ENCODE peak calls at places on chromosomes 6 and 20, in eight cellular contexts. One of them, this sample, is unnamed. For H3K9me3, the result is how much of the 10 kb centered on the place peaks cover.

GRCh38 chr6:135073757-135074393 is 19.3 kb upstream of the HBS1L start:
- DNase-seq in GM23248: no peak
- DNase-seq in stomach: no peak
- DNase-seq in H1: no peak
- DNase-seq in sigmoid colon: no peak
- DNase-seq in IMR-90: no peak
- DNase-seq in heart right ventricle: no peak
- DNase-seq in right cardiac atrium: no peak
- DNase-seq in this sample: no peak

GRCh38 chr6:744954-745353 is 52.0 kb upstream of the EXOC2 start:
- DNase-seq in IMR-90: no peak
- DNase-seq in sigmoid colon: no peak
- DNase-seq in heart right ventricle: no peak
- DNase-seq in right cardiac atrium: no peak
- DNase-seq in H1: no peak
- DNase-seq in stomach: no peak
- DNase-seq in GM23248: no peak
- DNase-seq in this sample: no peak

GRCh38 chr20:11453430-11453829 is 464.3 kb upstream of the BTBD3 start:
- DNase-seq in stomach: no peak
- DNase-seq in GM23248: peak
- DNase-seq in H1: no peak
- DNase-seq in heart right ventricle: no peak
- DNase-seq in sigmoid colon: no peak
- DNase-seq in IMR-90: peak
- DNase-seq in right cardiac atrium: no peak
- DNase-seq in this sample: no peak

GRCh38 chr6:142819603-142820335 is 125.2 kb downstream of the HIVEP2 start:
- DNase-seq in stomach: no peak
- DNase-seq in GM23248: peak
- DNase-seq in H1: no peak
- DNase-seq in heart right ventricle: no peak
- DNase-seq in sigmoid colon: no peak
- DNase-seq in IMR-90: peak
- DNase-seq in right cardiac atrium: no peak
- DNase-seq in this sample: no peak

GRCh38 chr6:39791850-39792500 is at the start of gene DAAM2:
- DNase-seq in stomach: peak
- DNase-seq in right cardiac atrium: peak
- DNase-seq in heart right ventricle: peak
- DNase-seq in H1: peak
- DNase-seq in sigmoid colon: peak
- DNase-seq in GM23248: peak
- DNase-seq in IMR-90: peak
- DNase-seq in this sample: no peak

GRCh38 chr6:10099086-10099499 is 315.8 kb downstream of the TFAP2A start:
- DNase-seq in H1: peak
- DNase-seq in heart right ventricle: no peak
- DNase-seq in IMR-90: no peak
- DNase-seq in right cardiac atrium: no peak
- DNase-seq in stomach: peak
- DNase-seq in GM23248: no peak
- DNase-seq in sigmoid colon: no peak
- DNase-seq in this sample: no peak

GRCh38 chr6:39144804-39145203 is 29.8 kb upstream of the SAYSD1 start:
- DNase-seq in stomach: no peak
- DNase-seq in GM23248: no peak
- DNase-seq in H1: no peak
- DNase-seq in heart right ventricle: no peak
- DNase-seq in right cardiac atrium: no peak
- DNase-seq in IMR-90: no peak
- DNase-seq in sigmoid colon: no peak
- DNase-seq in this sample: no peak

GRCh38 chr6:157008568-157008967 is 231.4 kb downstream of the ARID1B start:
- DNase-seq in right cardiac atrium: no peak
- DNase-seq in GM23248: no peak
- DNase-seq in H1: no peak
- DNase-seq in stomach: no peak
- DNase-seq in IMR-90: no peak
- DNase-seq in sigmoid colon: no peak
- DNase-seq in heart right ventricle: no peak
- DNase-seq in this sample: no peak

GRCh38 chr20:11247059-11247630 is 573.3 kb upstream of the JAG1 start:
- DNase-seq in right cardiac atrium: no peak
- DNase-seq in IMR-90: no peak
- DNase-seq in heart right ventricle: no peak
- DNase-seq in sigmoid colon: no peak
- DNase-seq in H1: no peak
- DNase-seq in GM23248: no peak
- DNase-seq in stomach: no peak
- DNase-seq in this sample: no peak

GRCh38 chr20:34798871-34799270 is 26.6 kb downstream of the NCOA6 start:
- DNase-seq in GM23248: no peak
- DNase-seq in right cardiac atrium: no peak
- DNase-seq in sigmoid colon: no peak
- DNase-seq in IMR-90: no peak
- DNase-seq in heart right ventricle: no peak
- DNase-seq in H1: no peak
- DNase-seq in stomach: no peak
- DNase-seq in this sample: no peak

GRCh38 chr6:119182875-119183274 is 104.4 kb upstream of the FAM184A start:
- DNase-seq in H1: no peak
- DNase-seq in sigmoid colon: no peak
- DNase-seq in IMR-90: no peak
- DNase-seq in GM23248: no peak
- DNase-seq in stomach: no peak
- DNase-seq in right cardiac atrium: no peak
- DNase-seq in heart right ventricle: no peak
- DNase-seq in this sample: no peak

GRCh38 chr6:165877192-165877591 is 214.2 kb upstream of the PDE10A start:
- DNase-seq in right cardiac atrium: no peak
- DNase-seq in GM23248: no peak
- DNase-seq in sigmoid colon: no peak
- DNase-seq in stomach: no peak
- DNase-seq in IMR-90: no peak
- DNase-seq in heart right ventricle: no peak
- DNase-seq in H1: no peak
- DNase-seq in this sample: no peak

GRCh38 chr20:3158968-3159431 is 665 bp downstream of the FASTKD5 start:
- DNase-seq in stomach: no peak
- DNase-seq in sigmoid colon: no peak
- DNase-seq in H1: no peak
- DNase-seq in right cardiac atrium: no peak
- DNase-seq in GM23248: peak
- DNase-seq in IMR-90: peak
- DNase-seq in heart right ventricle: no peak
- DNase-seq in this sample: no peak

GRCh38 chr20:36092424-36093024 is 62.0 kb upstream of the EPB41L1 start:
- DNase-seq in GM23248: peak
- DNase-seq in heart right ventricle: peak
- DNase-seq in right cardiac atrium: peak
- DNase-seq in sigmoid colon: no peak
- DNase-seq in stomach: peak
- DNase-seq in H1: peak
- DNase-seq in IMR-90: no peak
- DNase-seq in this sample: no peak

GRCh38 chr6:139931746-139932145 is 557.3 kb upstream of the CITED2 start:
- DNase-seq in GM23248: no peak
- DNase-seq in H1: no peak
- DNase-seq in heart right ventricle: no peak
- DNase-seq in right cardiac atrium: no peak
- DNase-seq in stomach: no peak
- DNase-seq in sigmoid colon: no peak
- DNase-seq in IMR-90: no peak
- DNase-seq in this sample: no peak

GRCh38 chr20:62528983-62529891 is 53.4 kb upstream of the GATA5 start:
- DNase-seq in right cardiac atrium: no peak
- DNase-seq in GM23248: no peak
- DNase-seq in IMR-90: no peak
- DNase-seq in stomach: no peak
- DNase-seq in sigmoid colon: peak
- DNase-seq in H1: no peak
- DNase-seq in heart right ventricle: no peak
- DNase-seq in this sample: no peak

GRCh38 chr20:64112691-64113443 is 5.5 kb upstream of the NPBWR2 start:
- DNase-seq in sigmoid colon: peak
- DNase-seq in right cardiac atrium: peak
- DNase-seq in H1: peak
- DNase-seq in stomach: peak
- DNase-seq in IMR-90: no peak
- DNase-seq in GM23248: no peak
- DNase-seq in heart right ventricle: no peak
- DNase-seq in this sample: no peak

GRCh38 chr20:55888655-55889054 is 116.7 kb downstream of the CBLN4 start:
- DNase-seq in heart right ventricle: no peak
- DNase-seq in H1: no peak
- DNase-seq in sigmoid colon: no peak
- DNase-seq in GM23248: no peak
- DNase-seq in right cardiac atrium: no peak
- DNase-seq in stomach: no peak
- DNase-seq in IMR-90: no peak
- DNase-seq in this sample: no peak
- H3K9me3 ChIP-seq in heart right ventricle: under half
- H3K9me3 ChIP-seq in H1: under half
- H3K9me3 ChIP-seq in sigmoid colon: under half
- H3K9me3 ChIP-seq in GM23248: under half
- H3K9me3 ChIP-seq in right cardiac atrium: under half
- H3K9me3 ChIP-seq in stomach: under half
- H3K9me3 ChIP-seq in IMR-90: under half
- H3K9me3 ChIP-seq in this sample: under half

DNA sequence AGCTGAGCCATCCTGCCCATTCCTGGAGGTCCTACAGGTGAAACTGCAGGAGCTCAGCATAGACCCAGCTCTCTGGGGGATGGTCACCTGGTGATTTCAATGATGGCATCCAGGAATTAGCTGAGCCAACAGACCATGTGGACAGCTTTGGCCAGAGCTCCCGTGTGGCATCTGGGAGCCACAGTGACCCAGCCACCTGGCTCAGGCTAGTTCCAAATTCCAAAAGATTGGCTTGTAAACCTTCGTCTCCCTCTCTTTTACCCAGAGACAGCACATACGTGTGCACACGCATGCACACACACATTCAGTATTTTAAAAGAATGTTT is 44.0 kb downstream of the SIRPA start:
- DNase-seq in H1: no peak
- DNase-seq in IMR-90: no peak
- DNase-seq in GM23248: no peak
- DNase-seq in sigmoid colon: no peak
- DNase-seq in stomach: no peak
- DNase-seq in right cardiac atrium: no peak
- DNase-seq in heart right ventricle: no peak
- DNase-seq in this sample: no peak
- H3K9me3 ChIP-seq in H1: under half
- H3K9me3 ChIP-seq in IMR-90: under half
- H3K9me3 ChIP-seq in GM23248: under half
- H3K9me3 ChIP-seq in sigmoid colon: under half
- H3K9me3 ChIP-seq in stomach: under half
- H3K9me3 ChIP-seq in right cardiac atrium: under half
- H3K9me3 ChIP-seq in heart right ventricle: under half
- H3K9me3 ChIP-seq in this sample: under half

GRCh38 chr20:21515300-21516179 is 1.7 kb upstream of the NKX2-2 start:
- DNase-seq in GM23248: no peak
- DNase-seq in heart right ventricle: no peak
- DNase-seq in right cardiac atrium: no peak
- DNase-seq in sigmoid colon: no peak
- DNase-seq in stomach: no peak
- DNase-seq in IMR-90: no peak
- DNase-seq in H1: peak
- DNase-seq in this sample: no peak
- H3K9me3 ChIP-seq in GM23248: under half
- H3K9me3 ChIP-seq in heart right ventricle: under half
- H3K9me3 ChIP-seq in right cardiac atrium: under half
- H3K9me3 ChIP-seq in sigmoid colon: under half
- H3K9me3 ChIP-seq in stomach: under half
- H3K9me3 ChIP-seq in IMR-90: under half
- H3K9me3 ChIP-seq in H1: under half
- H3K9me3 ChIP-seq in this sample: under half

GRCh38 chr20:49288250-49288751 is 10.4 kb upstream of the ZNFX1 start:
- DNase-seq in IMR-90: no peak
- DNase-seq in sigmoid colon: no peak
- DNase-seq in H1: no peak
- DNase-seq in right cardiac atrium: no peak
- DNase-seq in stomach: no peak
- DNase-seq in GM23248: no peak
- DNase-seq in heart right ventricle: no peak
- DNase-seq in this sample: no peak

GRCh38 chr20:49287555-49288249 is 9.8 kb upstream of the ZNFX1 start:
- DNase-seq in sigmoid colon: no peak
- DNase-seq in H1: no peak
- DNase-seq in stomach: no peak
- DNase-seq in heart right ventricle: no peak
- DNase-seq in GM23248: peak
- DNase-seq in right cardiac atrium: no peak
- DNase-seq in IMR-90: peak
- DNase-seq in this sample: no peak

GRCh38 chr20:49285233-49285668 is 7.4 kb upstream of the ZNFX1 start:
- DNase-seq in right cardiac atrium: no peak
- DNase-seq in heart right ventricle: no peak
- DNase-seq in sigmoid colon: no peak
- DNase-seq in GM23248: no peak
- DNase-seq in stomach: no peak
- DNase-seq in IMR-90: no peak
- DNase-seq in H1: no peak
- DNase-seq in this sample: no peak

GRCh38 chr20:49285813-49286494 is 8.1 kb upstream of the ZNFX1 start:
- DNase-seq in heart right ventricle: no peak
- DNase-seq in GM23248: no peak
- DNase-seq in stomach: no peak
- DNase-seq in sigmoid colon: no peak
- DNase-seq in right cardiac atrium: no peak
- DNase-seq in IMR-90: no peak
- DNase-seq in H1: no peak
- DNase-seq in this sample: no peak

DNA sequence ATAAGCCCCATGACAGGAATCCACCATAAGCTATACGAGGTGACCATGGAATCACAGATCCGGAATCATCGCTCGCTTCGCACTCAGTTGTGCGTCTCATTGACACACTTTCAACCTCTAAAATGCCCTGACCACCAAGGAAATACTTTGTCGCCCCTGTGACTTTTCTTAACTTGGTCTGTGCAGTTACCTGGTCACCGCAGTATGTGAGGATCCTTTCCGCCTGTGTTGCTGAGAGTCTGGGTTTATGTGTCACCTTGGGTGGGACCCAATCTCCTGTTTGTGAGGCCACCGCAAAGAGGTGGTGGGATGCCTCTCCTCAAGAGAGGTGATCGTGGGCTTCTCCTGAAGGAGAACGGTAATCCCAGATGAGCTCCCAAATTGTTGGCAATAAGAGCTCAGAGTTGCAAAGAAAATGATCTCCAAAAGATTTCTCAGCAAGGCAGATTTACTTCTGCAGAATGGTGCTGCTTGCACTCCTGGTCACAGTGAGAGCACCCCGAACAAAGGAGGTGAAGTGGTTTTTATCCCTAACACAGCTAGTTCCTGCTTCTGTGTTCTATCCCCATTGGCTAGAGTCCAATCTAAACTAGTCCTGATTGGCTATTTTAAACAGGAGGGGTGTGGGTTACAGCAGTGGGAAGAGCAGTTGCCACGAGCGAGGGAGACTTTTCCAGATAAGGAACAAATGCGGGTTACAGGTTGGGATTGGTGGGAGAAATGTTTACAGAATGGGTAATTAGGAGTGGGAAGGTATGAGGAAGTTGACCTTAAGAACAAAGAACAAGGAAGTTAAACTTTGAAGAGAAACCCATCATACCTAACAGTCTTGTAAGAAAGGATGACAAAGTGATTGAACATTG is 9.1 kb upstream of the ZNFX1 start:
- DNase-seq in heart right ventricle: no peak
- DNase-seq in stomach: no peak
- DNase-seq in right cardiac atrium: no peak
- DNase-seq in sigmoid colon: no peak
- DNase-seq in IMR-90: peak
- DNase-seq in GM23248: peak
- DNase-seq in H1: no peak
- DNase-seq in this sample: no peak
- H3K9me3 ChIP-seq in heart right ventricle: half or more
- H3K9me3 ChIP-seq in stomach: half or more
- H3K9me3 ChIP-seq in right cardiac atrium: under half
- H3K9me3 ChIP-seq in sigmoid colon: under half
- H3K9me3 ChIP-seq in IMR-90: under half
- H3K9me3 ChIP-seq in GM23248: under half
- H3K9me3 ChIP-seq in H1: under half
- H3K9me3 ChIP-seq in this sample: half or more

This sample was measured in CD4-positive, alpha-beta T cell.